ENCODE peak calls at places on chromosomes 2 and 18, in eight cellular contexts. J is esophagus squamous epithelium; Q is CD8-positive, alpha-beta memory T cell; A is spleen; P is tibial nerve; Z is naive thymus-derived CD4-positive, alpha-beta T cell; E is GM23338; B is psoas muscle. Y is an unnamed sample.

GRCh38 chr2:101597347-101597944 is 100.1 kb upstream of the MAP4K4 start:
- DNase-seq in B (no peak), A (no peak), Z (no peak), J (no peak), P (no peak), E (no peak), Q (no peak), Y (no peak)

GRCh38 chr2:119662297-119662696 is 16.7 kb upstream of the TMEM177 start:
- DNase-seq in P (no peak), Q (no peak), B (no peak), J (no peak), Z (no peak), A (no peak), E (no peak), Y (no peak)

GRCh38 chr2:136116813-136117390 is 1.0 kb downstream of the CXCR4 start:
- DNase-seq in B (no peak), Z (peak), A (peak), Q (peak), P (no peak), E (peak), J (no peak), Y (peak)

GRCh38 chr2:212005077-212005671 is 533.4 kb downstream of the ERBB4 start:
- DNase-seq in A (no peak), Q (no peak), Z (no peak), B (no peak), P (no peak), J (no peak), E (peak), Y (peak)

GRCh38 chr2:108589786-108590185 is 55.5 kb downstream of the LIMS1 start:
- DNase-seq in Z (no peak), A (no peak), B (no peak), J (no peak), P (no peak), E (no peak), Q (no peak), Y (no peak)

GRCh38 chr2:81136296-81136695 is 831.7 kb upstream of the LRRTM1 start:
- DNase-seq in A (no peak), Z (no peak), J (no peak), P (no peak), Q (no peak), B (no peak), E (no peak), Y (no peak)

GRCh38 chr2:14942991-14943390 is 310.5 kb downstream of the LRATD1 start:
- DNase-seq in B (no peak), Z (no peak), E (no peak), J (no peak), Q (no peak), P (no peak), A (no peak), Y (no peak)

GRCh38 chr2:144770616-144771230 is 250.8 kb upstream of the ZEB2 start:
- DNase-seq in P (no peak), B (no peak), E (no peak), Q (no peak), J (no peak), A (no peak), Z (no peak), Y (no peak)

GRCh38 chr2:169291517-169291916 is 70.8 kb downstream of the LRP2 start:
- DNase-seq in B (no peak), P (no peak), Q (no peak), A (no peak), E (no peak), Z (no peak), J (no peak), Y (no peak)

GRCh38 chr18:63974991-63975390 is 5.1 kb downstream of the SERPINB8 start:
- DNase-seq in B (no peak), E (peak), J (no peak), Q (no peak), A (no peak), P (peak), Z (no peak), Y (no peak)

GRCh38 chr2:18262601-18263000 is 297.9 kb downstream of the RDH14 start:
- DNase-seq in Q (no peak), P (no peak), B (no peak), A (no peak), E (no peak), Z (no peak), J (no peak), Y (no peak)

GRCh38 chr18:36460854-36461253 is 163.3 kb downstream of the FHOD3 start:
- DNase-seq in B (no peak), Z (no peak), Q (no peak), J (no peak), A (no peak), E (peak), P (no peak), Y (no peak)

GRCh38 chr2:69735696-69736095 is 6.2 kb upstream of the ANXA4 start:
- DNase-seq in B (no peak), J (no peak), Z (no peak), E (no peak), P (no peak), Q (no peak), A (no peak), Y (no peak)

GRCh38 chr2:165745916-165746315 is 48.1 kb downstream of the GALNT3 start:
- DNase-seq in P (no peak), A (no peak), B (no peak), Q (no peak), J (no peak), E (no peak), Z (no peak), Y (no peak)

GRCh38 chr18:46053368-46054095 is 18.5 kb downstream of the PSTPIP2 start:
- DNase-seq in Z (no peak), B (no peak), J (no peak), Q (no peak), E (no peak), P (no peak), A (no peak), Y (no peak)

GRCh38 chr18:55790296-55790695 is 202.3 kb upstream of the TCF4 start:
- DNase-seq in Q (no peak), P (no peak), J (no peak), E (no peak), Z (no peak), A (no peak), B (no peak), Y (no peak)

GRCh38 chr2:14143435-14143834 is 489.1 kb upstream of the LRATD1 start:
- DNase-seq in B (no peak), J (no peak), E (no peak), P (no peak), A (no peak), Q (no peak), Z (no peak), Y (no peak)

GRCh38 chr2:163175294-163175693 is 336.7 kb upstream of the KCNH7 start:
- DNase-seq in A (no peak), B (no peak), Z (no peak), Q (no peak), P (no peak), J (no peak), E (no peak), Y (no peak)

GRCh38 chr18:5456577-5457466 is 87.0 kb downstream of the EPB41L3 start:
- DNase-seq in Z (peak), E (peak), Q (peak), J (no peak), A (no peak), P (peak), B (no peak), Y (no peak)

GRCh38 chr2:239158641-239159475 is 242.0 kb downstream of the HDAC4 start:
- DNase-seq in Q (no peak), B (peak), A (peak), Z (no peak), J (no peak), E (no peak), P (no peak), Y (peak)

GRCh38 chr2:23767871-23768611 is 158.9 kb downstream of the ATAD2B start:
- DNase-seq in P (no peak), E (no peak), A (no peak), Z (no peak), J (no peak), Q (no peak), B (no peak), Y (no peak)

GRCh38 chr18:49364821-49365220 is 95.6 kb downstream of the DYM start:
- DNase-seq in P (no peak), Z (no peak), B (no peak), A (no peak), Q (no peak), E (no peak), J (no peak), Y (no peak)

GRCh38 chr2:206688992-206689391 is 29.2 kb downstream of the DYTN start:
- DNase-seq in Q (no peak), Z (no peak), B (no peak), E (no peak), P (no peak), J (no peak), A (no peak), Y (no peak)

GRCh38 chr2:29117636-29118303 is 2.6 kb downstream of the CLIP4 start:
- DNase-seq in Q (no peak), P (no peak), A (no peak), Z (no peak), B (no peak), J (no peak), E (no peak), Y (no peak)
- H3K27ac ChIP-seq in Q (no peak), P (peak), A (no peak), Z (no peak), B (peak), J (peak), E (no peak), Y (peak)

DNA sequence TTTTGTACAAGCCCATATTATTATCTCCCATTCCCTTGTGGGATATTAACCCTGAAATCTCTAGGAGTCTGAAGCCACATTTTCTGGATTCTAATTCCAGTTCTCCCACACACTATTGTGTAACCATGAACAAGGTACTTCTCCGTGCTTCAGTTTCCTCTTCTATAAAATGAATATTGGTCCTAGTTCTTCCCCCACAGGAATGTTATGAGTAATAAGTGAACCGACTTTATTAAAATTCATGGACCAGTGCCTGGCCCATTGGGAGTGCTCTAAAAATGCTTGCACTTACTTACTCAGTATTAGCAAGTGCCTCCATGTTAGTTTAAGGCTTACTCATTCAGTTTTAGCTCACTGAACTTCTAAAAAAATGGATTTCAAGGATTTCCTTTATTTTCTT is 1.4 kb upstream of the ACMSD start:
- DNase-seq in Z (no peak), P (no peak), B (no peak), A (no peak), E (no peak), J (no peak), Q (no peak), Y (no peak)
- H3K27ac ChIP-seq in Z (no peak), P (no peak), B (no peak), A (no peak), E (no peak), J (no peak), Q (no peak), Y (no peak)

DNA sequence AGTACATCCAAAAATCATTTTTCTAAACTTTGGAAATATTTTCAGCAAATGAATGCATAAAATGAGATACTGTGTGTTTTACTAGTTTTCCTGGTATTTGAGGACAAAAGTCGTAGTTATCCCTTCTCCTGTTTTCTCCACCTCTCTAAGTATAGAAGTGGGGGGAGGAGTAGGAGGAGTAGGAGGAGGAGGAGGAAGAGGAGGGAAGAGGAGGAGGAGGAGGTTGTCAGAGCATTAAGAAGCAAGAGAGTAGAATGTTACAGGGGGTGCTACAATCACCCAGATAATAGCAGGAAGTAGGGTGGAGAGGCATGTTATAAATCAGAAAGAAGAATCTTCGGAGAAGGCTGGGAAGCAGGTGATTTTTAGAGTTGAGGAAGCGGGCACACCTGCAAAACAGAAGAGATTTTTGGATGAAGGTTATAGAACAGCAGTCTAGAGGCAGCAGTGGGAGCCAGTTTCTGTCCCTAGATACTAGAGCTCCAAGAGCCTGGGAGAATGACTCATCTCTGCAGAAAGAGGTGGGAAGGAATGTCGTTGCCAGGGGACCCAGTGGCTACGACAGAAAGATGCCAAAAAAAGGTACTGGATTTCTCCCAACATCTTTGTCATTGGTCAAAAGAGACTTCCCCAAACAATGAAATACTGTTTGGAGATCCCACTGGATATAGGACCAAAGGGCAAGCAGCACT is 44.2 kb upstream of the AQP4 start:
- DNase-seq in J (no peak), E (peak), B (no peak), P (no peak), Q (no peak), A (no peak), Z (no peak), Y (no peak)
- H3K27ac ChIP-seq in J (no peak), E (no peak), B (no peak), P (no peak), Q (no peak), A (no peak), Z (no peak), Y (no peak)

DNA sequence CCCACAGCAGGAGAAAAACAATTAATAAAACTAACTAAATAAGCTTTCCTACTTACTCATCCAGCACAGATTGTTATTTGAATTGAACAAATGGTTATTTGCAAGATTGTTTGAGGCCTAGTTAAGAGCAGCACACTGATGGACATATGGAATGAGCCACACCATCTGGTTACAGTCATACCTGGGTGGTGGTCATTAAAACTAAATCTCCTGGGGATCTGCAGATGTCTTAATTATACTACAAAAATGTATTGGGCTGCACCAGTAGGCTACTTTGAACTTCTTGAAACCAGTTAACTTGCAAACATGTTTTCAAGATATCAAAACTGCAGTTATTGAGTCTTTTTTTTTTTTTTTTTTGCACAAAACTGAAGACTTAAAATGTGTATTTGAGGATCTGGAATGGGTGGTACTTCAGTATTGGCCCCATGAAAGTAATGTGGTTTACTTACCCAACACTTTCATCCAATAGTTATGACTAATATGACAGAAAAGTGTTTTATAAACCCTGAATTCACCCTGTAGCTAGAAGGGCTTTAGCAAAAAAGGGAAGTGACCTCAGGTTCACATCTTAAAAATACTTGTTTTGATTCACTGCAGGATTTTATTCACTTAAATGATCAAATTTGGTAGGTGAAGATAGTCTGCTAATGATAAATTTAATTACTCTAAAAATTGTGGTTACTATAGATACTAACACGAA is 10.8 kb downstream of the AGFG1 start:
- DNase-seq in J (no peak), B (no peak), E (no peak), A (no peak), Z (no peak), Q (no peak), P (no peak), Y (no peak)
- H3K27ac ChIP-seq in J (no peak), B (no peak), E (no peak), A (peak), Z (no peak), Q (no peak), P (no peak), Y (no peak)

DNA sequence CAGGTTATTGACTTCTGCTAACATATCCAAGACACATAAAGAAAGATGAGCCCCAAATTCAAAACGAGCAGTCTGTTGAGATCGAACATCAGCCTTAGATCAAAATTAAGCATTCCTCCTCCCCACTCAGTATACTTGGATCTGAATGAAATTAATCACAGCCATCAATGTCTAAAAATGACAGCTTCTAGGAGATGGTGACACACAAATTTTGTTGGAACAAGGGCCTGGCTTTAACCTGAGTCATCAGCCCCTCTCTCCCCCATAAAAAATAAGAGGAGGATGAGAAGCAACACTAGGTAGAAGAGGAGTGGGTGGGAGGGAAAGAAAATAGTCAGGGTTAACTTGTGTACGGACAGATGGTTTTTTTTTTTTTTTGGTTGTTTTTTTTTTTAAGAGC is 223.1 kb downstream of the EXOC6B start:
- DNase-seq in B (no peak), E (no peak), P (no peak), J (no peak), Z (no peak), Q (no peak), A (no peak), Y (no peak)
- H3K27ac ChIP-seq in B (no peak), E (no peak), P (no peak), J (no peak), Z (no peak), Q (no peak), A (no peak), Y (no peak)

DNA sequence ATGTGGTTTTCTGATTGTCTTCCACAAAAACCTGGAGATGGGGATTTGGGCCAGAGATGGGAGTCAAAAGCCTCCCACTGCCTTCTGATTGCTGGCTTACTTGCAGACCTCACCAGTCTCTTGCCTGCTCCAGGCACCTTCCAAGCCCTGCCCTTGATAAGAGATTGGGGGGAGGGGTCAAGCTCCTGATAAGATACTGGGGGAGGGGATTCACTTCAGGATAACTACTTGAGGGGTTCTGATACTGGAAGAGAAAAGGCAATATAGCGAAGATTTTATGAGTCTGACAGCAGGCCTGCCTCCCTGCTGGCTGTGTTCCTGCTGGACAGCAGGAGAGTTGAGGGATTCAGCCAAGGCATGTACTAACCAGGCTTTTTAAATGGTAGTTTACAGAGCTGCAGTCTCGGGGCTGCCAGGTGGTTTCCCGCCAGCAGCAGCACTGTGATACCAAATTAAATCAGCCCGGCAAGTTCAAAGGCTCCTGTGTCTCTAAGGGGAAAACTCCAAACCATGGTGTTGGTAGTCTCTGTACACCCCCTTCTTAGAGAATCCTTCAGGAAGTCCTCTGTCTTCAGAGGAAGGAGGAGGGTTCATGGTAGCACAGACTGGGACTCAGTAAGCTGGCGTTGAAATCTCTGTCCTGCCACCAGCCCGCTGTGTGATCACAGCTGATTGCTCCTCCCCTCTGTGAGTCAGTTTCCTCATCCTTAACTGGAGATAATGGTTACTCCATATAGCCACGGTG is 58.3 kb downstream of the FBXO36 start:
- DNase-seq in E (peak), Z (no peak), P (peak), J (no peak), Q (no peak), B (peak), A (peak), Y (peak)
- H3K27ac ChIP-seq in E (peak), Z (no peak), P (no peak), J (peak), Q (no peak), B (peak), A (no peak), Y (peak)

GRCh38 chr2:45541450-45541849 is 69.6 kb downstream of the SRBD1 start:
- DNase-seq in Z (no peak), E (peak), P (no peak), B (no peak), J (no peak), Q (no peak), A (no peak), Y (no peak)

GRCh38 chr2:45543257-45543656 is 67.8 kb downstream of the SRBD1 start:
- DNase-seq in J (no peak), P (no peak), A (no peak), Q (no peak), E (no peak), B (no peak), Z (no peak), Y (no peak)

GRCh38 chr2:45540942-45541341 is 70.1 kb downstream of the SRBD1 start:
- DNase-seq in Q (no peak), J (no peak), Z (no peak), A (peak), B (no peak), P (no peak), E (no peak), Y (no peak)

DNA sequence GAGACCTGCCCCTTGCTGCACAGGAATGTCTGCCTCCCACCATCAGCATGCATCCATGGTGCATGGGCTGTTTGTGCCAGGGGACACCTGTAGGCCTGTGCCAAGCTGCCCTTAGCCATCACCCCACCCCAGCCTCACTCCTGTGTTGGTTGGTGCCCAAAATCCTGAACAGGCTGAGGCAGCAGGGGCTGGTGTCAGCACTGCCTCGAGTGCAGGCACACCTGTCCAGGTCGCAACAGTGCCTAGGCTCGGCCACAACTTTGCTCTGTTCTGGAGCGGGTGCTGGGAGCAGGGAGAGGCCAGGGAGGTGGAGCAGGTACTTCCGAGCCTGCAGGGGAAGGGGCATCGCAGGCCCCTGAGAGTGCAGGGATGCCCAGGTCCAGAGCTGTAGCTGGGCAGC is 69.1 kb downstream of the SRBD1 start:
- DNase-seq in B (no peak), J (no peak), P (no peak), A (peak), Z (no peak), Q (no peak), E (no peak), Y (no peak)
- H3K27ac ChIP-seq in B (no peak), J (no peak), P (no peak), A (no peak), Z (no peak), Q (no peak), E (no peak), Y (no peak)

Y was measured in stomach.